ENCODE peak calls at places on chromosomes 7 and 10, in five cellular contexts. One of them, this sample, is unnamed.

GRCh38 chr7:155938129-155938528 is 125.9 kb upstream of the SHH start:
- DNase-seq in fibroblast of mammary gland: no peak
- DNase-seq in GM12865: no peak
- DNase-seq in kidney: no peak
- DNase-seq in HCT116: no peak
- DNase-seq in this sample: no peak

GRCh38 chr7:106421181-106421762 is 136.5 kb upstream of the NAMPT start:
- DNase-seq in fibroblast of mammary gland: peak; percentile 94
- DNase-seq in GM12865: no peak
- DNase-seq in kidney: peak; percentile 93
- DNase-seq in HCT116: no peak
- DNase-seq in this sample: peak; percentile 81

GRCh38 chr7:38222481-38223096 is 44.5 kb downstream of the STARD3NL start:
- DNase-seq in fibroblast of mammary gland: peak; percentile 71
- DNase-seq in GM12865: peak; percentile 73
- DNase-seq in kidney: no peak
- DNase-seq in HCT116: peak; percentile 34
- DNase-seq in this sample: peak; percentile 63

GRCh38 chr7:96989241-96989858 is 16.0 kb upstream of the DLX6 start:
- DNase-seq in fibroblast of mammary gland: no peak
- DNase-seq in GM12865: no peak
- DNase-seq in kidney: no peak
- DNase-seq in HCT116: no peak
- DNase-seq in this sample: no peak

GRCh38 chr7:91974066-91974465 is 33.4 kb downstream of the AKAP9 start:
- DNase-seq in fibroblast of mammary gland: no peak
- DNase-seq in GM12865: no peak
- DNase-seq in kidney: no peak
- DNase-seq in HCT116: no peak
- DNase-seq in this sample: no peak

GRCh38 chr7:19491821-19492452 is 216.9 kb downstream of the POLR1F start:
- DNase-seq in fibroblast of mammary gland: peak; percentile 68
- DNase-seq in GM12865: peak; percentile 36
- DNase-seq in kidney: no peak
- DNase-seq in HCT116: peak; percentile 28
- DNase-seq in this sample: peak; percentile 69

GRCh38 chr10:87860156-87860795 is 3.1 kb downstream of the KLLN start:
- DNase-seq in fibroblast of mammary gland: peak; percentile 79
- DNase-seq in GM12865: peak; percentile 78
- DNase-seq in kidney: no peak
- DNase-seq in HCT116: no peak
- DNase-seq in this sample: peak; percentile 65

GRCh38 chr10:61747341-61747740 is 84.6 kb downstream of the CABCOCO1 start:
- DNase-seq in fibroblast of mammary gland: no peak
- DNase-seq in GM12865: no peak
- DNase-seq in kidney: no peak
- DNase-seq in HCT116: no peak
- DNase-seq in this sample: peak; percentile 33

GRCh38 chr10:71300555-71301370 is 18.3 kb upstream of the SLC29A3 start:
- DNase-seq in fibroblast of mammary gland: no peak
- DNase-seq in GM12865: no peak
- DNase-seq in kidney: no peak
- DNase-seq in HCT116: no peak
- DNase-seq in this sample: no peak

GRCh38 chr10:81872206-81872605 is 2.8 kb upstream of the NRG3 start:
- DNase-seq in fibroblast of mammary gland: no peak
- DNase-seq in GM12865: no peak
- DNase-seq in kidney: no peak
- DNase-seq in HCT116: no peak
- DNase-seq in this sample: no peak

GRCh38 chr10:42969147-42969546 is 107.7 kb upstream of the RET start:
- DNase-seq in fibroblast of mammary gland: no peak
- DNase-seq in GM12865: no peak
- DNase-seq in kidney: peak; percentile 32
- DNase-seq in HCT116: no peak
- DNase-seq in this sample: no peak

GRCh38 chr7:136925049-136925448 is 56.6 kb downstream of the CHRM2 start:
- DNase-seq in fibroblast of mammary gland: no peak
- DNase-seq in GM12865: no peak
- DNase-seq in kidney: no peak
- DNase-seq in HCT116: no peak
- DNase-seq in this sample: peak; percentile 82

GRCh38 chr10:50648089-50648934 is 24.6 kb upstream of the SGMS1 start:
- DNase-seq in fibroblast of mammary gland: no peak
- DNase-seq in GM12865: peak; percentile 60
- DNase-seq in kidney: no peak
- DNase-seq in HCT116: no peak
- DNase-seq in this sample: no peak

GRCh38 chr10:124680675-124681074 is 63.5 kb downstream of the FAM53B start:
- DNase-seq in fibroblast of mammary gland: peak; percentile 85
- DNase-seq in GM12865: no peak
- DNase-seq in kidney: peak; percentile 73
- DNase-seq in HCT116: no peak
- DNase-seq in this sample: peak; percentile 64

GRCh38 chr10:8273749-8274148 is 219.3 kb downstream of the GATA3 start:
- DNase-seq in fibroblast of mammary gland: no peak
- DNase-seq in GM12865: no peak
- DNase-seq in kidney: no peak
- DNase-seq in HCT116: no peak
- DNase-seq in this sample: peak; percentile 18

GRCh38 chr7:142357953-142358520 is 100.2 kb upstream of the PRSS58 start:
- DNase-seq in fibroblast of mammary gland: peak; percentile 87
- DNase-seq in GM12865: peak; percentile 68
- DNase-seq in kidney: peak; percentile 53
- DNase-seq in HCT116: peak; percentile 73
- DNase-seq in this sample: peak; percentile 80

GRCh38 chr10:83680470-83680891 is 458.8 kb upstream of the GHITM start:
- DNase-seq in fibroblast of mammary gland: no peak
- DNase-seq in GM12865: peak; percentile 93
- DNase-seq in kidney: no peak
- DNase-seq in HCT116: no peak
- DNase-seq in this sample: no peak

GRCh38 chr7:94509264-94509878 is at the start of gene CASD1:
- DNase-seq in fibroblast of mammary gland: no peak
- DNase-seq in GM12865: peak; percentile 80
- DNase-seq in kidney: peak; percentile 91
- DNase-seq in HCT116: no peak
- DNase-seq in this sample: no peak

GRCh38 chr7:45223078-45223477 is 65.5 kb downstream of the RAMP3 start:
- DNase-seq in fibroblast of mammary gland: no peak
- DNase-seq in GM12865: no peak
- DNase-seq in kidney: no peak
- DNase-seq in HCT116: no peak
- DNase-seq in this sample: no peak

GRCh38 chr10:71035511-71036278 is 147.3 kb upstream of the PCBD1 start:
- DNase-seq in fibroblast of mammary gland: no peak
- DNase-seq in GM12865: no peak
- DNase-seq in kidney: no peak
- DNase-seq in HCT116: no peak
- DNase-seq in this sample: peak; percentile 16

GRCh38 chr10:72030762-72031543 is 57.4 kb downstream of the SPOCK2 start:
- DNase-seq in fibroblast of mammary gland: no peak
- DNase-seq in GM12865: no peak
- DNase-seq in kidney: no peak
- DNase-seq in HCT116: no peak
- DNase-seq in this sample: peak; percentile 61

GRCh38 chr10:86364551-86365345 is 1.8 kb downstream of the GRID1 start:
- DNase-seq in fibroblast of mammary gland: no peak
- DNase-seq in GM12865: no peak
- DNase-seq in kidney: peak; percentile 79
- DNase-seq in HCT116: no peak
- DNase-seq in this sample: no peak

GRCh38 chr10:106498675-106499074 is 665.8 kb downstream of the SORCS1 start:
- DNase-seq in fibroblast of mammary gland: no peak
- DNase-seq in GM12865: no peak
- DNase-seq in kidney: no peak
- DNase-seq in HCT116: no peak
- DNase-seq in this sample: no peak

GRCh38 chr10:36450385-36450784 is 675.0 kb upstream of the ANKRD30A start:
- DNase-seq in fibroblast of mammary gland: peak; percentile 70
- DNase-seq in GM12865: no peak
- DNase-seq in kidney: no peak
- DNase-seq in HCT116: no peak
- DNase-seq in this sample: peak; percentile 76

GRCh38 chr7:16421333-16422099 is at the start of gene CRPPA:
- DNase-seq in fibroblast of mammary gland: peak; percentile 32
- DNase-seq in GM12865: no peak
- DNase-seq in kidney: peak; percentile 83
- DNase-seq in HCT116: no peak
- DNase-seq in this sample: no peak

DNA sequence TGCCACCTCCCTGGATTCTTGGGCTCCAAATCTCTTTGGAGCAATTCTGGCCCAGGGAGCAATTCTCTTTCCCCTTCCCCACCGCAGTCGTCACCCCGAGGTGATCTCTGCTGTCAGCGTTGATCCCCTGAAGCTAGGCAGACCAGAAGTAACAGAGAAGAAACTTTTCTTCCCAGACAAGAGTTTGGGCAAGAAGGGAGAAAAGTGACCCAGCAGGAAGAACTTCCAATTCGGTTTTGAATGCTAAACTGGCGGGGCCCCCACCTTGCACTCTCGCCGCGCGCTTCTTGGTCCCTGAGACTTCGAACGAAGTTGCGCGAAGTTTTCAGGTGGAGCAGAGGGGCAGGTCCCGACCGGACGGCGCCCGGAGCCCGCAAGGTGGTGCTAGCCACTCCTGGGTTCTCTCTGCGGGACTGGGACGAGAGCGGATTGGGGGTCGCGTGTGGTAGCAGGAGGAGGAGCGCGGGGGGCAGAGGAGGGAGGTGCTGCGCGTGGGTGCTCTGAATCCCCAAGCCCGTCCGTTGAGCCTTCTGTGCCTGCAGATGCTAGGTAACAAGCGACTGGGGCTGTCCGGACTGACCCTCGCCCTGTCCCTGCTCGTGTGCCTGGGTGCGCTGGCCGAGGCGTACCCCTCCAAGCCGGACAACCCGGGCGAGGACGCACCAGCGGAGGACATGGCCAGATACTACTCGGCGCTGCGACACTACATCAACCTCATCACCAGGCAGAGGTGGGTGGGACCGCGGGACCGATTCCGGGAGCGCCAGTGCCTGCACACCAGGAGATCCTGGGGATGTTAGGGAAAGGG is 913 bp downstream of the NPY start:
- DNase-seq in fibroblast of mammary gland: no peak
- DNase-seq in GM12865: no peak
- DNase-seq in kidney: no peak
- DNase-seq in HCT116: no peak
- DNase-seq in this sample: no peak
- H3K4me3 ChIP-seq in fibroblast of mammary gland: no peak overlapping the region
- H3K4me3 ChIP-seq in GM12865: peak overlapping the region; percentile 22
- H3K4me3 ChIP-seq in kidney: no peak overlapping the region
- H3K4me3 ChIP-seq in HCT116: no peak overlapping the region
- H3K4me3 ChIP-seq in this sample: no peak overlapping the region

GRCh38 chr10:74743401-74743800 is 83.0 kb upstream of the KAT6B start:
- DNase-seq in fibroblast of mammary gland: no peak
- DNase-seq in GM12865: no peak
- DNase-seq in kidney: no peak
- DNase-seq in HCT116: no peak
- DNase-seq in this sample: no peak

GRCh38 chr10:74738985-74739567 is 87.3 kb upstream of the KAT6B start:
- DNase-seq in fibroblast of mammary gland: peak; percentile 21
- DNase-seq in GM12865: peak; percentile 97
- DNase-seq in kidney: no peak
- DNase-seq in HCT116: no peak
- DNase-seq in this sample: peak; percentile 28

GRCh38 chr10:74736029-74736428 is 90.4 kb upstream of the KAT6B start:
- DNase-seq in fibroblast of mammary gland: no peak
- DNase-seq in GM12865: no peak
- DNase-seq in kidney: no peak
- DNase-seq in HCT116: no peak
- DNase-seq in this sample: no peak

GRCh38 chr10:74738052-74738451 is 88.3 kb upstream of the KAT6B start:
- DNase-seq in fibroblast of mammary gland: peak; percentile 18
- DNase-seq in GM12865: peak; percentile 89
- DNase-seq in kidney: no peak
- DNase-seq in HCT116: no peak
- DNase-seq in this sample: peak; percentile 6

DNA sequence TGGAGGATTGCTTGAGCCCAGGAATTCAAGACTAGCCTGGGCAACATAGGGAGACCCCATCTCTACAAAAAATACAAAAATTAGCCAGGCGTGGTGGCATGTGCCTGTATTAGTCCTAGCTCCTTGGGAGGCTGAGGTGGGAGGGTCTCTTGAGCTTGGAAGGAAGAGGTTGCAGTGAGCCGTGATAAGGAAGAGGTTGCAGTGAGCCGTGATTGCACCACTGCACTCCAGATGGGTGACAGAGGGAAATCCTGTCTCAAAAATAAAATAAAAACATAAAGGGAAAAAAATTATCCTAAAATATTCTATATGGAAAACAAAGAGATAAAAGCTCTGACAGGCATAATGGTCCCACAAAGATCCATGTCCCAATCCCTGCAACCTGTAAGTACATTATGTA is 87.9 kb upstream of the KAT6B start:
- DNase-seq in fibroblast of mammary gland: no peak
- DNase-seq in GM12865: peak; percentile 27
- DNase-seq in kidney: no peak
- DNase-seq in HCT116: no peak
- DNase-seq in this sample: no peak
- TF ChIP-seq CTCF in fibroblast of mammary gland: no peak
- TF ChIP-seq CTCF in GM12865: no peak
- TF ChIP-seq CTCF in kidney: no peak
- TF ChIP-seq CTCF in HCT116: no peak
- TF ChIP-seq CTCF in this sample: no peak

GRCh38 chr7:129363-130221 is 62.8 kb upstream of the FAM20C start:
- DNase-seq in fibroblast of mammary gland: peak; percentile 73
- DNase-seq in GM12865: no peak
- DNase-seq in kidney: peak; percentile 76
- DNase-seq in HCT116: no peak
- DNase-seq in this sample: peak; percentile 42
- H3K4me3 ChIP-seq in fibroblast of mammary gland: peak overlapping the region; percentile 4
- H3K4me3 ChIP-seq in GM12865: no peak overlapping the region
- H3K4me3 ChIP-seq in kidney: no peak overlapping the region
- H3K4me3 ChIP-seq in HCT116: no peak overlapping the region
- H3K4me3 ChIP-seq in this sample: peak overlapping the region; percentile 25

DNA sequence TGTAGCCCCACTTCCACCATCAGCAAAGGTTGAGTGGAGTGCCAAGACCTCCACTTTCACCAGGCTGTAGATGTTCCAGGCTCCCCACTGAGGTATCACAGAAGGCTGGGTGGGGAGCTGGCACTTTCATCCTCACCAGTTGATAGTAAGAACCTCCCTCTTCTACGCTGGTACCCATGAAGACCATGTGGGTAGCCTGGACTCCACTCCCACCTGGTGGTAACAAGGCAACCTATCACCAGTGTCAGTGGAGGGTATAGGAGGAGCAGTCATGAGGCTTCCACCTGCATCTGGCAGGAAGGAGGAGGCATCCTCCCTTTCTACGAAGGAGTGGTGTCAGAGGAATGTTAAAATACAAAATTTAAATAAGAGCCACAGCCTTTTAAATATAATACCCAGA is 4.4 kb downstream of the SMIM30 start:
- DNase-seq in fibroblast of mammary gland: peak; percentile 27
- DNase-seq in GM12865: peak; percentile 38
- DNase-seq in kidney: no peak
- DNase-seq in HCT116: no peak
- DNase-seq in this sample: no peak
- TF ChIP-seq CTCF in fibroblast of mammary gland: peak; percentile 16
- TF ChIP-seq CTCF in GM12865: no peak
- TF ChIP-seq CTCF in kidney: no peak
- TF ChIP-seq CTCF in HCT116: no peak
- TF ChIP-seq CTCF in this sample: peak; percentile 13

GRCh38 chr10:103659674-103660363 is 166.3 kb downstream of the NEURL1 start:
- DNase-seq in fibroblast of mammary gland: peak; percentile 86
- DNase-seq in GM12865: peak; percentile 37
- DNase-seq in kidney: peak; percentile 88
- DNase-seq in HCT116: no peak
- DNase-seq in this sample: peak; percentile 94
- H3K4me3 ChIP-seq in fibroblast of mammary gland: peak overlapping the region; percentile 69
- H3K4me3 ChIP-seq in GM12865: no peak overlapping the region
- H3K4me3 ChIP-seq in kidney: peak overlapping the region; percentile 80
- H3K4me3 ChIP-seq in HCT116: no peak overlapping the region
- H3K4me3 ChIP-seq in this sample: peak overlapping the region; percentile 76

This sample was measured in fibroblast of villous mesenchyme.